ENCODE peak calls at places on chromosomes 4 and X, in nine cellular contexts. One of them, this sample, is unnamed.

GRCh38 chr4:76585897-76586360 is 150.9 kb downstream of the SHROOM3 start:
- DNase-seq in GM23248: peak
- DNase-seq in GM12878: no peak
- DNase-seq in mesenchymal stem cell: peak
- DNase-seq in fibroblast of lung: peak
- DNase-seq in IMR-90: no peak
- DNase-seq in GM23338: peak
- DNase-seq in mammary epithelial cell: peak
- DNase-seq in HCT116: peak
- DNase-seq in this sample: no peak

GRCh38 chrX:83416273-83416672 is 91.8 kb upstream of the POU3F4 start:
- DNase-seq in GM23248: peak
- DNase-seq in GM12878: no peak
- DNase-seq in mesenchymal stem cell: no peak
- DNase-seq in fibroblast of lung: no peak
- DNase-seq in IMR-90: no peak
- DNase-seq in GM23338: peak
- DNase-seq in mammary epithelial cell: no peak
- DNase-seq in HCT116: no peak
- DNase-seq in this sample: no peak

GRCh38 chr4:98260047-98260578 is 1.1 kb upstream of the RAP1GDS1 start:
- DNase-seq in GM23248: no peak
- DNase-seq in GM12878: no peak
- DNase-seq in mesenchymal stem cell: no peak
- DNase-seq in fibroblast of lung: no peak
- DNase-seq in IMR-90: peak
- DNase-seq in GM23338: peak
- DNase-seq in mammary epithelial cell: no peak
- DNase-seq in HCT116: peak
- DNase-seq in this sample: no peak

GRCh38 chr4:104752337-104752736 is 257.6 kb upstream of the CXXC4 start:
- DNase-seq in GM23248: no peak
- DNase-seq in GM12878: peak
- DNase-seq in mesenchymal stem cell: no peak
- DNase-seq in fibroblast of lung: peak
- DNase-seq in IMR-90: no peak
- DNase-seq in GM23338: no peak
- DNase-seq in mammary epithelial cell: no peak
- DNase-seq in HCT116: no peak
- DNase-seq in this sample: no peak

GRCh38 chr4:176656108-176656507 is 136.6 kb downstream of the VEGFC start:
- DNase-seq in GM23248: peak
- DNase-seq in GM12878: no peak
- DNase-seq in mesenchymal stem cell: no peak
- DNase-seq in fibroblast of lung: no peak
- DNase-seq in IMR-90: no peak
- DNase-seq in GM23338: no peak
- DNase-seq in mammary epithelial cell: no peak
- DNase-seq in HCT116: no peak
- DNase-seq in this sample: no peak

GRCh38 chrX:3659761-3660160 is 53.7 kb downstream of the PRKX start:
- DNase-seq in GM23248: peak
- DNase-seq in GM12878: no peak
- DNase-seq in mesenchymal stem cell: peak
- DNase-seq in fibroblast of lung: peak
- DNase-seq in IMR-90: peak
- DNase-seq in GM23338: no peak
- DNase-seq in mammary epithelial cell: no peak
- DNase-seq in HCT116: no peak
- DNase-seq in this sample: no peak

GRCh38 chr4:6640292-6641163 is at the start of gene MRFAP1:
- DNase-seq in GM23248: peak
- DNase-seq in GM12878: peak
- DNase-seq in mesenchymal stem cell: peak
- DNase-seq in fibroblast of lung: peak
- DNase-seq in IMR-90: peak
- DNase-seq in GM23338: peak
- DNase-seq in mammary epithelial cell: peak
- DNase-seq in HCT116: peak
- DNase-seq in this sample: peak

GRCh38 chr4:110787109-110787508 is 164.2 kb upstream of the PITX2 start:
- DNase-seq in GM23248: peak
- DNase-seq in GM12878: no peak
- DNase-seq in mesenchymal stem cell: no peak
- DNase-seq in fibroblast of lung: no peak
- DNase-seq in IMR-90: peak
- DNase-seq in GM23338: no peak
- DNase-seq in mammary epithelial cell: no peak
- DNase-seq in HCT116: no peak
- DNase-seq in this sample: no peak

GRCh38 chrX:115563633-115564182 is 2.7 kb downstream of the PLS3 start:
- DNase-seq in GM23248: peak
- DNase-seq in GM12878: no peak
- DNase-seq in mesenchymal stem cell: no peak
- DNase-seq in fibroblast of lung: no peak
- DNase-seq in IMR-90: no peak
- DNase-seq in GM23338: no peak
- DNase-seq in mammary epithelial cell: no peak
- DNase-seq in HCT116: no peak
- DNase-seq in this sample: no peak

GRCh38 chr4:39614487-39615162 is 24.0 kb downstream of the SMIM14 start:
- DNase-seq in GM23248: peak
- DNase-seq in GM12878: no peak
- DNase-seq in mesenchymal stem cell: peak
- DNase-seq in fibroblast of lung: peak
- DNase-seq in IMR-90: peak
- DNase-seq in GM23338: no peak
- DNase-seq in mammary epithelial cell: peak
- DNase-seq in HCT116: no peak
- DNase-seq in this sample: no peak

GRCh38 chr4:186260117-186260503 is 5.9 kb upstream of the F11 start:
- DNase-seq in GM23248: no peak
- DNase-seq in GM12878: no peak
- DNase-seq in mesenchymal stem cell: no peak
- DNase-seq in fibroblast of lung: no peak
- DNase-seq in IMR-90: no peak
- DNase-seq in GM23338: no peak
- DNase-seq in mammary epithelial cell: no peak
- DNase-seq in HCT116: no peak
- DNase-seq in this sample: no peak

GRCh38 chrX:64152857-64153256 is 52.7 kb downstream of the AMER1 start:
- DNase-seq in GM23248: no peak
- DNase-seq in GM12878: no peak
- DNase-seq in mesenchymal stem cell: no peak
- DNase-seq in fibroblast of lung: no peak
- DNase-seq in IMR-90: no peak
- DNase-seq in GM23338: peak
- DNase-seq in mammary epithelial cell: no peak
- DNase-seq in HCT116: no peak
- DNase-seq in this sample: peak

GRCh38 chr4:64340243-64341110 is 68.8 kb downstream of the TECRL start:
- DNase-seq in GM23248: no peak
- DNase-seq in GM12878: no peak
- DNase-seq in mesenchymal stem cell: no peak
- DNase-seq in fibroblast of lung: no peak
- DNase-seq in IMR-90: no peak
- DNase-seq in GM23338: no peak
- DNase-seq in mammary epithelial cell: no peak
- DNase-seq in HCT116: no peak
- DNase-seq in this sample: no peak

GRCh38 chr4:181330654-181331595 is 912.3 kb upstream of the TENM3 start:
- DNase-seq in GM23248: no peak
- DNase-seq in GM12878: no peak
- DNase-seq in mesenchymal stem cell: no peak
- DNase-seq in fibroblast of lung: no peak
- DNase-seq in IMR-90: no peak
- DNase-seq in GM23338: peak
- DNase-seq in mammary epithelial cell: no peak
- DNase-seq in HCT116: no peak
- DNase-seq in this sample: no peak

GRCh38 chrX:123167621-123168020 is 16.5 kb upstream of the GRIA3 start:
- DNase-seq in GM23248: peak
- DNase-seq in GM12878: no peak
- DNase-seq in mesenchymal stem cell: no peak
- DNase-seq in fibroblast of lung: no peak
- DNase-seq in IMR-90: no peak
- DNase-seq in GM23338: no peak
- DNase-seq in mammary epithelial cell: no peak
- DNase-seq in HCT116: no peak
- DNase-seq in this sample: no peak

GRCh38 chr4:44326716-44327115 is 121.9 kb downstream of the KCTD8 start:
- DNase-seq in GM23248: no peak
- DNase-seq in GM12878: no peak
- DNase-seq in mesenchymal stem cell: no peak
- DNase-seq in fibroblast of lung: peak
- DNase-seq in IMR-90: no peak
- DNase-seq in GM23338: no peak
- DNase-seq in mammary epithelial cell: no peak
- DNase-seq in HCT116: no peak
- DNase-seq in this sample: no peak

DNA sequence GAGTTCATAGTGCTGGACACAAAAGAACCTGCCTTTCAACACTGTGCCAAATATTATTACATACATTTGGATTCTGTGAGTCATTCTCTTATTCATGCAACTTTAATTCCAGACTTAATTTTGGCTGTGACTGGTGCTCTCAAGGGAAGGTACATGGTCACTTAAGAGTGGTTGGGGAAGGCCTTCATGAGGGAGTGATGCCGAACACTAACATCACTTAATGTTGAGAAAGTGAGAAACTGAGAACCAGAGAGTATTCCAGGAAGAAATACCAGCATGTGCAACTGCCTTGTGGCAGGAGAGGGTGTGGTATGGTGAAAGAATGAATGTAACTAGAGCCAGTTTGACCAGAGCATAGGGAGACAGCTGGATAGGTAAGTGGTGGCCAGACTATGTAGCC is 41.5 kb upstream of the FHDC1 start:
- DNase-seq in GM23248: peak
- DNase-seq in GM12878: no peak
- DNase-seq in mesenchymal stem cell: no peak
- DNase-seq in fibroblast of lung: peak
- DNase-seq in IMR-90: peak
- DNase-seq in GM23338: no peak
- DNase-seq in mammary epithelial cell: peak
- DNase-seq in HCT116: peak
- DNase-seq in this sample: no peak
- H3K27ac ChIP-seq in GM23248: peak
- H3K27ac ChIP-seq in GM12878: no peak
- H3K27ac ChIP-seq in mesenchymal stem cell: no peak
- H3K27ac ChIP-seq in fibroblast of lung: no peak
- H3K27ac ChIP-seq in IMR-90: no peak
- H3K27ac ChIP-seq in GM23338: no peak
- H3K27ac ChIP-seq in mammary epithelial cell: no peak
- H3K27ac ChIP-seq in HCT116: no peak
- H3K27ac ChIP-seq in this sample: no peak

DNA sequence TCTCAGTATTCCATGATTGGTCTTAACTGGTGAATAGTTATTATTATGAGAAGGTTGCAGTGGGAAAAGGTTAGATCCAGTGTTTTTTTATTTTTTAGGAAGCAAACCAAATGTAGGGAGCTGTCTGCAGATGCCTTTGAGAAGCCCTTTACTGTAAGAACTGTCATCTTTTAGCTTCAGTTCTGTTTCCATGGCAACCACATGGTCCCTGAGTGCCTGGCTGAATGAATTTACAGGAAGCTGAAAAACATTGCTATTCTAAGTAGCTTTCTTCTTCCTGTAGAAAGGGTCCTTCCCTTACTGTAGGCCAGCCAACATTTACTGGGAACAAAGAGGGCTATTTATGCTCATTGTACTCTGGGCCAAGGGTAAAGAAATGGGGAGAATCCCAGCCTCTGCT is 103.3 kb downstream of the DCLK2 start:
- DNase-seq in GM23248: peak
- DNase-seq in GM12878: no peak
- DNase-seq in mesenchymal stem cell: peak
- DNase-seq in fibroblast of lung: peak
- DNase-seq in IMR-90: peak
- DNase-seq in GM23338: peak
- DNase-seq in mammary epithelial cell: no peak
- DNase-seq in HCT116: no peak
- DNase-seq in this sample: no peak
- H3K4me2 ChIP-seq in GM23248: no peak
- H3K4me2 ChIP-seq in GM12878: no peak
- H3K4me2 ChIP-seq in mesenchymal stem cell: no peak
- H3K4me2 ChIP-seq in fibroblast of lung: no peak
- H3K4me2 ChIP-seq in IMR-90: no peak
- H3K4me2 ChIP-seq in GM23338: no peak
- H3K4me2 ChIP-seq in mammary epithelial cell: no peak
- H3K4me2 ChIP-seq in HCT116: no peak
- H3K4me2 ChIP-seq in this sample: no peak

DNA sequence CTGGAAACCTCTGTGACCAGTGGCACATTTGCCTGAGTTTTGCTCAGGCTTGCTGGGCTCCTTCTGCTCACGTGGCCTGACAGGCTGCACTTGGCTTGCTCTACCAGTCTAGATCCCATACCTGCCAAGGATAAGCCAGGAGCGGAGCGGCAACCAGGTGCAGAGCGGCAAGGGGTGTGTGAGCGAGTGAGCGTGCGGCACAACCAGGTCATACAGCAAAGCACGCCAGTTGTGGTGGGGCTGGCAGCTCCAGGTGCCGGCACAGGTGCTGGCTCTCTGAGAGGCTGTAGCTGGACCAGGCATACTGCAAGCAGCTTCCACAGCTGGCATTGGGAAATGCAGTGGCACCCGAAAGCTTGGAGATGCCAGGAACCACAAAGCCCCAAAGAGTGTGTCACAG is 1495.1 kb downstream of the PCDH7 start:
- DNase-seq in GM23248: no peak
- DNase-seq in GM12878: no peak
- DNase-seq in mesenchymal stem cell: no peak
- DNase-seq in fibroblast of lung: no peak
- DNase-seq in IMR-90: no peak
- DNase-seq in GM23338: no peak
- DNase-seq in mammary epithelial cell: no peak
- DNase-seq in HCT116: no peak
- DNase-seq in this sample: no peak
- H3K27ac ChIP-seq in GM23248: no peak
- H3K27ac ChIP-seq in GM12878: no peak
- H3K27ac ChIP-seq in mesenchymal stem cell: no peak
- H3K27ac ChIP-seq in fibroblast of lung: no peak
- H3K27ac ChIP-seq in IMR-90: no peak
- H3K27ac ChIP-seq in GM23338: no peak
- H3K27ac ChIP-seq in mammary epithelial cell: no peak
- H3K27ac ChIP-seq in HCT116: no peak
- H3K27ac ChIP-seq in this sample: no peak

DNA sequence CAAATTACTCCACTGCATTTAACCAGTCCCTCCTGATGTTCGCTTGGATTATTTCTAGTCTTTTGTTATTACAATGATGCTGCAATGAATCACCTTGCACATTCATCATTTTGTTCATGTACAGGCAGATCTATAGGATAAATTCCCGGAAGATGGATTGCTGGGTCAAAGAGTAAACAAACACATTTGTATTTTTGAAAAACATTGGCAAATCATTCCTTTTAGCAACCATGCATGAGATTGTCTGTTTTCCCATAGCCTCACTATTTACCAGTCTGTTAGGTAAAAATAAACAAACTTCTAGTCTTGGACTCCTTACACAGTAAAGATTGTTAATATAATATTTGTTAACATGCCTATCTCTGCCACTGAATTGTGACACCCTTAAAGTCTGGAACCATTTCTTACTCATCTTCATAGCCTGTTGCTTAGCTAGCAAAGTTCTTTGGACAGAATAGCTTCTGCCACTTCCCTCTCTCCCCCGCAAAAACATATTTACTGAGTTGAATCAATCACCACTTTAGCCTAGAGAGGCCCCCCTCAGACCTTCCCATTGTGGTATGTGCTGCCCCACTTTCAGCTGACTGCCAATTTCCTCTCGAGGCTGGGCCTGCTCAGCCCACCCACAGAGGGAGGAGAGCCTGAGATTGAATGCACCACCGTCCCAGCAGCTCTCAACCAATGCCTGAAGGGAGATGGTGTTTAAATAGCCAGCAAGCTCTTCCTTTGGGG is 108.4 kb upstream of the ATXN3L start:
- DNase-seq in GM23248: peak
- DNase-seq in GM12878: no peak
- DNase-seq in mesenchymal stem cell: peak
- DNase-seq in fibroblast of lung: peak
- DNase-seq in IMR-90: peak
- DNase-seq in GM23338: peak
- DNase-seq in mammary epithelial cell: peak
- DNase-seq in HCT116: peak
- DNase-seq in this sample: peak
- H3K4me2 ChIP-seq in GM23248: peak
- H3K4me2 ChIP-seq in GM12878: peak
- H3K4me2 ChIP-seq in mesenchymal stem cell: no peak
- H3K4me2 ChIP-seq in fibroblast of lung: no peak
- H3K4me2 ChIP-seq in IMR-90: no peak
- H3K4me2 ChIP-seq in GM23338: no peak
- H3K4me2 ChIP-seq in mammary epithelial cell: peak
- H3K4me2 ChIP-seq in HCT116: peak
- H3K4me2 ChIP-seq in this sample: no peak